ENCODE peak calls at places on chromosomes 5 and 9, in five cellular contexts. X is CD4-positive, CD25-positive, alpha-beta regulatory T cell; S is cardiac muscle cell; K is naive thymus-derived CD4-positive, alpha-beta T cell; J is tibial artery. D is an unnamed sample. For H3K36me3, the result is how much of the 10 kb centered on the place peaks cover.

GRCh38 chr5:59008816-59009473 is 426.1 kb downstream of the RAB3C start:
- DNase-seq in X (no peak), S (no peak), K (no peak), J (no peak), D (no peak)

GRCh38 chr5:61333351-61334223 is 1.5 kb downstream of the ZSWIM6 start:
- DNase-seq in X (peak), S (peak), K (peak), J (peak), D (no peak)

GRCh38 chr9:994005-994404 is 17.6 kb downstream of the DMRT3 start:
- DNase-seq in X (no peak), S (no peak), K (no peak), J (no peak), D (no peak)

GRCh38 chr5:61100425-61100824 is 61.8 kb downstream of the SMIM15 start:
- DNase-seq in X (no peak), S (no peak), K (no peak), J (no peak), D (no peak)

GRCh38 chr5:39578887-39579497 is 154.2 kb upstream of the DAB2 start:
- DNase-seq in X (peak), S (peak), K (peak), J (no peak), D (peak)

GRCh38 chr9:96075111-96075510 is 199.6 kb downstream of the ERCC6L2 start:
- DNase-seq in X (no peak), S (no peak), K (no peak), J (no peak), D (no peak)

GRCh38 chr5:124741711-124742496 is 4.5 kb downstream of the ZNF608 start:
- DNase-seq in X (no peak), S (peak), K (no peak), J (no peak), D (no peak)

GRCh38 chr5:146098047-146098446 is 7.3 kb downstream of the PLAC8L1 start:
- DNase-seq in X (no peak), S (no peak), K (no peak), J (no peak), D (no peak)

GRCh38 chr9:20636883-20637440 is 14.7 kb upstream of the MLLT3 start:
- DNase-seq in X (no peak), S (no peak), K (no peak), J (no peak), D (no peak)

GRCh38 chr9:5553211-5553610 is 42.9 kb downstream of the PDCD1LG2 start:
- DNase-seq in X (no peak), S (no peak), K (no peak), J (no peak), D (no peak)

GRCh38 chr5:132979367-132979935 is 16.0 kb upstream of the AFF4 start:
- DNase-seq in X (no peak), S (no peak), K (no peak), J (no peak), D (no peak)

GRCh38 chr5:127824126-127824525 is 120.9 kb downstream of the CCDC192 start:
- DNase-seq in X (no peak), S (no peak), K (no peak), J (no peak), D (no peak)

GRCh38 chr5:78530342-78531096 is 118.1 kb downstream of the LHFPL2 start:
- DNase-seq in X (no peak), S (no peak), K (no peak), J (no peak), D (no peak)

GRCh38 chr5:147673276-147673675 is 109.3 kb downstream of the JAKMIP2 start:
- DNase-seq in X (no peak), S (no peak), K (no peak), J (no peak), D (no peak)

GRCh38 chr5:42015681-42016080 is 90.6 kb downstream of the FBXO4 start:
- DNase-seq in X (no peak), S (no peak), K (no peak), J (no peak), D (no peak)

GRCh38 chr5:81140942-81141341 is 92.2 kb upstream of the CKMT2 start:
- DNase-seq in X (no peak), S (no peak), K (no peak), J (peak), D (no peak)

GRCh38 chr9:82513242-82513750 is 524.7 kb downstream of the SPATA31D1 start:
- DNase-seq in X (no peak), S (no peak), K (no peak), J (no peak), D (no peak)

GRCh38 chr5:151685749-151686672 is 704 bp downstream of the SPARC start:
- DNase-seq in X (no peak), S (peak), K (no peak), J (no peak), D (no peak)

GRCh38 chr9:98097836-98098235 is 21.2 kb downstream of the TRIM14 start:
- DNase-seq in X (peak), S (no peak), K (no peak), J (no peak), D (no peak)

GRCh38 chr9:83382421-83382820 is 155.8 kb downstream of the FRMD3 start:
- DNase-seq in X (no peak), S (no peak), K (no peak), J (no peak), D (no peak)

GRCh38 chr5:57066921-57067914 is 106.6 kb upstream of the GPBP1 start:
- DNase-seq in X (no peak), S (no peak), K (no peak), J (no peak), D (no peak)

GRCh38 chr9:134591573-134591981 is 50.0 kb upstream of the COL5A1 start:
- DNase-seq in X (no peak), S (no peak), K (no peak), J (no peak), D (peak)

GRCh38 chr5:11494340-11494739 is 409.9 kb downstream of the CTNND2 start:
- DNase-seq in X (no peak), S (no peak), K (no peak), J (no peak), D (no peak)

GRCh38 chr9:69364510-69365150 is 39.6 kb downstream of the ENTREP1 start:
- DNase-seq in X (no peak), S (no peak), K (no peak), J (no peak), D (no peak)

GRCh38 chr5:137218471-137218870 is 280.7 kb downstream of the SPOCK1 start:
- DNase-seq in X (no peak), S (no peak), K (no peak), J (no peak), D (no peak)

GRCh38 chr9:122857810-122858209 is 29.4 kb upstream of the PDCL start:
- DNase-seq in X (no peak), S (no peak), K (no peak), J (no peak), D (no peak)
- H3K36me3 ChIP-seq in X (half or more), S (half or more), K (under half), J (half or more), D (half or more)

GRCh38 chr5:139648205-139649081 is at the start of gene CXXC5:
- DNase-seq in X (peak), S (peak), K (no peak), J (peak), D (no peak)

GRCh38 chr5:139647406-139648204 is 544 bp upstream of the CXXC5 start:
- DNase-seq in X (no peak), S (no peak), K (no peak), J (peak), D (no peak)

GRCh38 chr5:139646111-139646510 is 2.0 kb upstream of the CXXC5 start:
- DNase-seq in X (no peak), S (no peak), K (no peak), J (no peak), D (no peak)

GRCh38 chr5:139645495-139645871 is 2.7 kb upstream of the CXXC5 start:
- DNase-seq in X (no peak), S (no peak), K (no peak), J (no peak), D (no peak)

GRCh38 chr5:139646912-139647391 is 1.2 kb upstream of the CXXC5 start:
- DNase-seq in X (no peak), S (no peak), K (no peak), J (peak), D (no peak)
- H3K4me3 ChIP-seq in X (no peak), S (no peak), K (no peak), J (peak), D (no peak)

GRCh38 chr5:131431794-131432193 is 167.9 kb downstream of the CDC42SE2 start:
- DNase-seq in X (no peak), S (no peak), K (no peak), J (no peak), D (no peak)

GRCh38 chr5:131423056-131423455 is 159.2 kb downstream of the CDC42SE2 start:
- DNase-seq in X (no peak), S (peak), K (no peak), J (no peak), D (peak)

GRCh38 chr5:131430794-131431193 is 166.9 kb downstream of the CDC42SE2 start:
- DNase-seq in X (no peak), S (no peak), K (no peak), J (no peak), D (no peak)

DNA sequence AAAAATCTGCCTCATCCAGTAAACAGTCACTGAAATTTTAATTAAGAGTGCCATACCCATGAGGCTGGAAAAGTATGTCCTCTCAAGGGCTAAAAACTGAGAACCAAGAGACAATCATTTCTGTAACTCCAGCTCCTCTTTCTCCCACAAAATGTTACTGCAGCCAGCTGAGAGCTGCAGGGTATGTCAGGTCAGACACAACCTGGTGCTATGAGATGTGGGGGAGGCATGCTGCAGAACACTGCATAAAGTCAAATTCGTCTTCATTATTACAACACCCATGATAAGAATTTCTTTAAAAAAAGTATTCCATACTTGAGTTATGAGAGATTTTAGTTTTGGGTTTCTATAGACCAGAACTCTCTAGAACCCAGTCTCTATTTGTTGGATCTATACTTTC is 162.2 kb downstream of the CDC42SE2 start:
- DNase-seq in X (no peak), S (no peak), K (no peak), J (no peak), D (no peak)
- H3K27ac ChIP-seq in X (peak), S (no peak), K (no peak), J (no peak), D (no peak)

GRCh38 chr9:132404228-132404881 is 2.3 kb downstream of the TTF1 start:
- DNase-seq in X (peak), S (no peak), K (no peak), J (no peak), D (no peak)
- H3K36me3 ChIP-seq in X (under half), S (under half), K (under half), J (under half), D (under half)

GRCh38 chr5:93593476-93594060 is 10.5 kb downstream of the NR2F1 start:
- DNase-seq in X (no peak), S (no peak), K (no peak), J (no peak), D (no peak)
- H3K4me3 ChIP-seq in X (no peak), S (no peak), K (no peak), J (no peak), D (no peak)

GRCh38 chr5:83549681-83550080 is 78.1 kb downstream of the VCAN start:
- DNase-seq in X (no peak), S (no peak), K (no peak), J (no peak), D (no peak)

GRCh38 chr5:83551826-83552225 is 80.3 kb downstream of the VCAN start:
- DNase-seq in X (no peak), S (no peak), K (no peak), J (no peak), D (no peak)

GRCh38 chr5:83547156-83547555 is 75.6 kb downstream of the VCAN start:
- DNase-seq in X (no peak), S (no peak), K (no peak), J (no peak), D (no peak)

GRCh38 chr5:83548556-83548955 is 77.0 kb downstream of the VCAN start:
- DNase-seq in X (no peak), S (no peak), K (no peak), J (no peak), D (no peak)

DNA sequence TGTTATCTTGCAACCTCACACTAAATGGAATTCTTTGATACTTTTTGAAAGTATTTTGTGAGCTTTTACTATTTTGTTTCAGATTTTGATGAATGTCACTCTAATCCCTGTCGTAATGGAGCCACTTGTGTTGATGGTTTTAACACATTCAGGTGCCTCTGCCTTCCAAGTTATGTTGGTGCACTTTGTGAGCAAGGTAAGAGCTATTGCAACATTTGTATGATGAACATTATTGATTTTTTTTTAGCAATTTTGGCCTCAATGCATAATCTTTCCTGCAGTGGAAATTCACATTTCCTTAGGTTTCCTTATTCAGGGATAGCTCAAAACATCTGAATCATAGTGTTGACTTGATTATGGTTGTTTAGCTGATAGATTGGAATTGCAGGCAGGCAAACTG is 76.3 kb downstream of the VCAN start:
- DNase-seq in X (no peak), S (no peak), K (no peak), J (no peak), D (no peak)
- H3K27ac ChIP-seq in X (no peak), S (peak), K (no peak), J (no peak), D (no peak)

GRCh38 chr9:137112564-137113384 is 1.8 kb downstream of the DPP7 start:
- DNase-seq in X (no peak), S (no peak), K (no peak), J (no peak), D (no peak)

GRCh38 chr9:137113385-137114159 is 961 bp downstream of the DPP7 start:
- DNase-seq in X (peak), S (no peak), K (no peak), J (no peak), D (no peak)

GRCh38 chr9:137110147-137110910 is 4.2 kb downstream of the DPP7 start:
- DNase-seq in X (no peak), S (no peak), K (no peak), J (no peak), D (no peak)

GRCh38 chr9:137110911-137111787 is 3.4 kb downstream of the DPP7 start:
- DNase-seq in X (no peak), S (no peak), K (no peak), J (no peak), D (no peak)

DNA sequence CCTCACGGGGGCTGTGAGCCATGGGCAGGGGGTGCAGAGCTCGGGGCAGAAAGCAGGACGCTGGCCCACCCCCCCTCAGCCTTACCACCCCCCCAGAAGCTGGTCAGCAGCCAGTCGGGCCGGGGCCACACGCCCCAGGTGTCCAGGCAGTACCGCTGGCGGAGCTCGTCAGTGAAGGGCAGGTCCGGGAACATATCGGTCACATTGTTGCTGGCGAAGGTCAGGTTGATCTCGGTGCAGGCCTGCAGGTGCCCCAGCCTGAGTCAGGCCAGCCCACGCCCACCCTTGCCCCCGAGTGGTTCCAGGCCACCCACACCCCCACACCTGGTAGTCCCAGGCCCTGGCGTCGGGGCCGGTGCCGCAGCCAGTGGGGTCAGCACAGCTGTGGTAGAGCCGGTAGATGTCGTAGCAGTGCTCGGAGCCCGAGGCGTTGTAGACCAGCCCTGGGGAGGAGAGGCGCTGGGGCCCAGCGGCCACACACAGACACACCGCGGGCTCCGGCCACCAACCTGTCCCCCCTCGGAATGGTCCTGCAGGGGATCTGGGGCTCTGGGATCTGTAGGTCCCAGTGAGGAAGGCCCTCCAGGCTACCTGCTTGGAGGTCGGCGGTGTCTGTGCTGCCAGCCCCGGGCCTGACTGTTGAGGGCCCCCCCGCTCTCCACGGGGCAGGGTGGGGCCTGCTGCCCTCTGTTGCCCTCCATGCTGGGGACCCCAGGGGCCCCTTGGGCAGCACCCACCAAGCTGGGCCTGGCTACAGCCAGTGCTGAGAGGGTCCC is 2.6 kb downstream of the DPP7 start:
- DNase-seq in X (no peak), S (no peak), K (no peak), J (no peak), D (no peak)
- H3K36me3 ChIP-seq in X (under half), S (under half), K (under half), J (half or more), D (under half)

GRCh38 chr9:21970800-21971620 is 23.2 kb downstream of the CDKN2A start:
- DNase-seq in X (no peak), S (no peak), K (no peak), J (no peak), D (no peak)
- H3K4me3 ChIP-seq in X (no peak), S (no peak), K (no peak), J (no peak), D (no peak)

GRCh38 chr5:96127538-96127937 is 165.9 kb upstream of the ELL2 start:
- DNase-seq in X (no peak), S (no peak), K (no peak), J (no peak), D (no peak)

GRCh38 chr5:96124589-96124988 is 162.9 kb upstream of the ELL2 start:
- DNase-seq in X (no peak), S (no peak), K (no peak), J (no peak), D (no peak)

GRCh38 chr5:96123418-96123817 is 161.8 kb upstream of the ELL2 start:
- DNase-seq in X (no peak), S (no peak), K (no peak), J (no peak), D (no peak)

GRCh38 chr5:96128204-96128864 is 166.7 kb upstream of the ELL2 start:
- DNase-seq in X (no peak), S (no peak), K (no peak), J (no peak), D (no peak)

DNA sequence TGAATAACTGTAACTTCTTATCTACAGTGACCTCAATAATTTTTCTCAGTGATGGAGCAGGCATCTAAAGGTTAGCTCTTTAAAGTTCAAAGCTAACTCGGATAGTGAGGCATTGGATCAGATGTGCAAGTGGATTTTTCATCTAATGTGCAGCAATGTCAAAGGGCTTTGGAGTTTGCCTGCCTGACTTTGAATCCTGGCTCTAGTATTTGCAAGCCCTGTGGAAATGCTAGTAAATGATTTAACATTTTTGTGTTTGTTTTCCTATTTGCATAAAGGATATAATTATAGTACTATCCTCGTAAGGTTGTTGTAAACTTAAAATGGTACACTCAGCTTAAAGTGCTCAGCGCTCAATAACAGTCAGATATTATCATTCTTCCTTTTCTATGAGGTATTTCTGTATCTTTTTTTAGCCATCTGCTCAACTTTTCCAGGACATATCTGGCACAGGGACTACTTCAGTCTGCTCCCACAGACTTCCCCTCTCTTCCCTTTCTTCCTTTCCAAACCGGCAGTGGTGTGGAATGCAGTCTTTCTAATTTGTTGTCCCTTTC is 163.8 kb upstream of the ELL2 start:
- DNase-seq in X (no peak), S (peak), K (no peak), J (no peak), D (no peak)
- H3K27ac ChIP-seq in X (no peak), S (no peak), K (no peak), J (peak), D (no peak)

GRCh38 chr5:16578474-16578883 is 38.3 kb downstream of the RETREG1 start:
- DNase-seq in X (no peak), S (no peak), K (no peak), J (no peak), D (no peak)
- H3K36me3 ChIP-seq in X (under half), S (under half), K (under half), J (under half), D (under half)